ENCODE peak calls at places on chromosomes 2 and 18, in nine cellular contexts. A is stimulated activated CD8-positive, alpha-beta memory T cell treated with anti-CD3 and anti-CD28 coated beads, Interleukin-4, amount 100 ng/mL, for 4 hours; T is GM04504; N is RWPE1; K is Peyer's patch; S is activated CD4-positive, alpha-beta T cell treated with anti-CD3 and anti-CD28 coated beads for 1 hour; H is activated naive CD8-positive, alpha-beta T cell treated with anti-CD3 and anti-CD28 coated beads, Interleukin-2, amount 50 U/mL, for 16 hours; B is HEK293T; M is ELR. E is an unnamed sample.

GRCh38 chr2:176483901-176484568 is 214.8 kb downstream of the MTX2 start:
- DNase-seq in A (no peak), T (no peak), N (no peak), K (no peak), S (no peak), H (no peak), B (no peak), M (no peak), E (no peak)

GRCh38 chr2:68281988-68282387 is 29.7 kb upstream of the PPP3R1 start:
- DNase-seq in A (no peak), T (no peak), N (no peak), K (no peak), S (no peak), H (no peak), B (no peak), M (no peak), E (no peak)

GRCh38 chr2:101278925-101279324 is 26.2 kb downstream of the CNOT11 start:
- DNase-seq in A (no peak), T (no peak), N (no peak), K (no peak), S (no peak), H (no peak), B (no peak), M (no peak), E (no peak)

GRCh38 chr2:73260338-73260984 is 23.8 kb downstream of the FBXO41 start:
- DNase-seq in A (no peak), T (peak; percentile 27), N (peak; percentile 67), K (no peak), S (no peak), H (no peak), B (peak; percentile 75), M (peak; percentile 72), E (no peak)

GRCh38 chr18:78408623-78409022 is 571.0 kb upstream of the SALL3 start:
- DNase-seq in A (no peak), T (no peak), N (no peak), K (no peak), S (no peak), H (no peak), B (no peak), M (no peak), E (no peak)

GRCh38 chr2:130728007-130728454 is 839 bp upstream of the GPR148 start:
- DNase-seq in A (no peak), T (no peak), N (no peak), K (no peak), S (no peak), H (no peak), B (no peak), M (peak; percentile 5), E (no peak)

GRCh38 chr18:75405341-75405740 is 22.2 kb downstream of the SMIM21 start:
- DNase-seq in A (no peak), T (no peak), N (no peak), K (no peak), S (no peak), H (no peak), B (no peak), M (peak; percentile 37), E (no peak)

GRCh38 chr2:58480191-58480590 is 239.1 kb upstream of the FANCL start:
- DNase-seq in A (no peak), T (no peak), N (no peak), K (no peak), S (no peak), H (no peak), B (no peak), M (no peak), E (no peak)

GRCh38 chr2:153291718-153292117 is 186.8 kb downstream of the RPRM start:
- DNase-seq in A (no peak), T (no peak), N (no peak), K (no peak), S (no peak), H (no peak), B (no peak), M (no peak), E (no peak)

GRCh38 chr2:10043256-10043905 is at the start of gene KLF11:
- DNase-seq in A (peak; percentile 73), T (peak; percentile 82), N (peak; percentile 93), K (peak; percentile 95), S (peak; percentile 72), H (peak; percentile 56), B (peak; percentile 93), M (peak; percentile 79), E (no peak)

GRCh38 chr18:75582406-75582821 is 154.9 kb upstream of the SMIM21 start:
- DNase-seq in A (no peak), T (peak; percentile 59), N (no peak), K (no peak), S (no peak), H (no peak), B (no peak), M (no peak), E (no peak)

GRCh38 chr2:219002395-219003266 is 9.4 kb upstream of the CRYBA2 start:
- DNase-seq in A (no peak), T (no peak), N (no peak), K (peak; percentile 90), S (no peak), H (no peak), B (peak; percentile 93), M (no peak), E (no peak)

GRCh38 chr2:121478996-121479735 is 51.5 kb upstream of the RNU4ATAC start:
- DNase-seq in A (no peak), T (no peak), N (no peak), K (no peak), S (no peak), H (no peak), B (no peak), M (no peak), E (no peak)

GRCh38 chr18:30044496-30044895 is 998.0 kb downstream of the DSC3 start:
- DNase-seq in A (no peak), T (no peak), N (no peak), K (no peak), S (no peak), H (no peak), B (no peak), M (no peak), E (no peak)

GRCh38 chr18:8493141-8493540 is 116.1 kb upstream of the RAB12 start:
- DNase-seq in A (no peak), T (no peak), N (no peak), K (no peak), S (no peak), H (no peak), B (no peak), M (no peak), E (no peak)

GRCh38 chr2:209472386-209472832 is 48.6 kb downstream of the MAP2 start:
- DNase-seq in A (no peak), T (peak; percentile 34), N (no peak), K (no peak), S (no peak), H (no peak), B (no peak), M (peak; percentile 60), E (no peak)

GRCh38 chr2:148930046-148930775 is 55.2 kb downstream of the KIF5C start:
- DNase-seq in A (no peak), T (no peak), N (no peak), K (no peak), S (no peak), H (no peak), B (no peak), M (no peak), E (no peak)

GRCh38 chr2:196399736-196400691 is 228.6 kb upstream of the STK17B start:
- DNase-seq in A (no peak), T (peak; percentile 73), N (peak; percentile 74), K (no peak), S (no peak), H (no peak), B (no peak), M (peak; percentile 94), E (peak; percentile 25)